ENCODE peak calls at places on chromosomes 1 and 21, in five cellular contexts. A, U, D, W and R are unnamed samples.
A peak's percentile ranks its signal among the peaks of the same experiment; 100 is the strongest.

GRCh38 chr1:226034482-226034881 is 28.0 kb upstream of the H3-3A start:
- DNase-seq in A (peak; percentile 86), U (peak; percentile 83), W (peak; percentile 46), D (no peak), R (no peak)

GRCh38 chr21:37548521-37548981 is 182.0 kb downstream of the DYRK1A start:
- DNase-seq in D (no peak), U (no peak), A (no peak), W (no peak), R (no peak)

GRCh38 chr1:53559391-53559815 is 100.2 kb downstream of the DMRTB1 start:
- DNase-seq in W (no peak), D (no peak), A (peak; percentile 3), U (no peak), R (no peak)

GRCh38 chr1:222600274-222600673 is 10.5 kb upstream of the TAF1A start:
- DNase-seq in W (no peak), D (no peak), U (no peak), A (no peak), R (no peak)

GRCh38 chr1:3021233-3021671 is at the start of gene ACTRT2:
- DNase-seq in U (peak; percentile 3), A (peak; percentile 5), W (no peak), D (no peak), R (no peak)

GRCh38 chr1:16134906-16135305 is 21.0 kb downstream of the EPHA2 start:
- DNase-seq in A (no peak), W (no peak), U (no peak), D (no peak), R (no peak)

GRCh38 chr1:221437924-221438323 is 304.0 kb downstream of the DUSP10 start:
- DNase-seq in A (no peak), U (no peak), D (no peak), W (no peak), R (no peak)

GRCh38 chr1:42756956-42757891 is 9.6 kb downstream of the P3H1 start:
- DNase-seq in U (no peak), W (no peak), A (no peak), D (peak; percentile 74), R (no peak)